ENCODE peak calls at places on chromosomes 3 and 15, in ten cellular contexts. P is hepatocyte; M is heart right ventricle; U is activated CD8-positive, alpha-beta T cell treated with anti-CD3 and anti-CD28 coated beads for 36 hours; D is heart left ventricle; F is A549; C is progenitor cell of endocrine pancreas; B is choroid plexus epithelial cell; V is nephron progenitor cell; G is AG09309. I is an unnamed sample.
A peak's percentile ranks its signal among the peaks of the same experiment; 100 is the strongest.

GRCh38 chr3:147361671-147362420 is 44.5 kb downstream of the ZIC4 start:
- DNase-seq in P (peak; percentile 23), G (no peak), U (peak; percentile 65), C (peak; percentile 37), B (peak; percentile 49), V (peak; percentile 73), F (no peak), M (peak; percentile 26), D (no peak), I (no peak)

GRCh38 chr3:56593455-56594158 is 36.6 kb downstream of the CCDC66 start:
- DNase-seq in U (peak; percentile 61), V (no peak), C (no peak), M (no peak), F (no peak), D (no peak), G (no peak), P (no peak), B (no peak), I (no peak)

GRCh38 chr15:66635006-66635405 is 67.0 kb upstream of the SMAD6 start:
- DNase-seq in C (no peak), B (no peak), M (no peak), P (no peak), V (no peak), G (no peak), F (no peak), U (no peak), D (no peak), I (no peak)

GRCh38 chr3:42035816-42036482 is 55.2 kb upstream of the TRAK1 start:
- DNase-seq in G (no peak), F (no peak), V (no peak), P (no peak), C (no peak), U (no peak), B (no peak), M (peak; percentile 50), D (peak; percentile 52), I (no peak)

GRCh38 chr3:18082551-18083272 is 340.3 kb upstream of the TBC1D5 start:
- DNase-seq in V (no peak), F (no peak), G (no peak), U (no peak), D (no peak), P (no peak), C (no peak), B (no peak), M (no peak), I (no peak)

GRCh38 chr3:146536681-146537080 is 7.7 kb downstream of the PLSCR1 start:
- DNase-seq in C (no peak), D (no peak), B (peak; percentile 56), P (no peak), V (no peak), F (no peak), M (no peak), U (no peak), G (no peak), I (no peak)

GRCh38 chr15:59369597-59369996 is 3.1 kb downstream of the MYO1E start:
- DNase-seq in F (no peak), B (no peak), G (no peak), U (no peak), V (no peak), P (no peak), C (no peak), M (no peak), D (no peak), I (no peak)

GRCh38 chr3:104878395-104878794 is 488.3 kb upstream of the ALCAM start:
- DNase-seq in P (no peak), C (no peak), D (no peak), U (no peak), B (peak; percentile 86), V (no peak), G (no peak), F (no peak), M (no peak), I (no peak)

GRCh38 chr3:5309181-5309580 is 121.7 kb downstream of the EDEM1 start:
- DNase-seq in B (peak; percentile 16), D (no peak), V (no peak), F (no peak), C (no peak), P (no peak), G (no peak), M (no peak), U (no peak), I (no peak)

GRCh38 chr3:5304188-5304587 is 116.7 kb downstream of the EDEM1 start:
- DNase-seq in B (no peak), G (no peak), U (no peak), D (no peak), V (no peak), M (no peak), F (no peak), P (no peak), C (no peak), I (no peak)

GRCh38 chr3:5302661-5303060 is 115.2 kb downstream of the EDEM1 start:
- DNase-seq in B (no peak), D (no peak), M (no peak), F (no peak), V (no peak), G (no peak), C (no peak), P (no peak), U (no peak), I (no peak)

GRCh38 chr3:5304789-5305680 is 117.5 kb downstream of the EDEM1 start:
- DNase-seq in D (no peak), P (peak; percentile 76), G (no peak), C (peak; percentile 46), F (peak; percentile 41), U (peak; percentile 54), V (peak; percentile 64), M (no peak), B (peak; percentile 67), I (peak; percentile 58)

DNA sequence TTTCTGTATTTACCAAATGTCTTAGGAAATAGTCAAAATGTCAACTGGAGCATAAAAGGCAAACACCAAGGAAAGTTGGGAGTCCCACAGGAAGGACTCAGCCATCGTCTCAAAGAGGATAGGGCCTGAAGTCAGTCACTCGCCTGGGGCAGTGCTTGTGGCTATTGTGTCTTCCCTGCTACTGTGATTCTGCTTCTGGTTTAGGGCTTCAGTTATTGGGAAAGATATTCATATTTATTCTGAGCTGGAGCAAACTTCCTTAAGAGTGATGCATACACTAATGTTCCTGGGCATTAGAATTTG is 118.1 kb downstream of the EDEM1 start:
- DNase-seq in G (no peak), D (no peak), F (no peak), U (no peak), V (no peak), P (no peak), B (no peak), C (no peak), M (no peak), I (no peak)
- TF ChIP-seq CTCF in G (no peak), D (no peak), F (peak; percentile 25), U (peak; percentile 8), V (no peak), P (no peak), B (no peak), C (no peak), M (no peak), I (no peak)

GRCh38 chr3:9476935-9477334 is 76.7 kb downstream of the LHFPL4 start:
- DNase-seq in D (no peak), V (no peak), M (no peak), U (no peak), B (no peak), P (no peak), F (no peak), C (no peak), G (no peak), I (no peak)

GRCh38 chr3:9485248-9485647 is 68.4 kb downstream of the LHFPL4 start:
- DNase-seq in M (no peak), D (no peak), C (no peak), B (no peak), V (no peak), P (no peak), F (no peak), G (no peak), U (no peak), I (no peak)

GRCh38 chr3:9474482-9474881 is 77.1 kb downstream of the SETD5 start:
- DNase-seq in C (no peak), V (no peak), M (no peak), F (no peak), U (no peak), B (no peak), P (no peak), D (no peak), G (no peak), I (no peak)

DNA sequence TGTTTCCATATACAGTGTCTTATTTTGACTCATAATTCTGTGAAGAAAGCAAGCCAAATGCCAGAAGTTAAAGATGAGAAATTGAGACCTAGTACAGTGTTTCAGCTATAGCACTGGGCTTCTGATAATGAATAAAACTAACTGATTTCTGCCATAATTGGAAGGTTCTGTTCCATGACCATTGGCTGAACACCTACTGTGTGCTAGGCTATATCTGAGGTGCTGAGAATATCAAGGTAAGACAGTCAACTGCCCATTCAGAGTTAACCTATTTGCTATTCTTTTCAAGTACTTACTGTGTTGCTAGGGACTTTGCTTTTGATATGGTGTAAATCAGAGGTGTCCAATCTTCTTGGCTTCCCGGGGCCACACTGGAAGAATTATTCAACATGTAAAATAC is 73.4 kb downstream of the LHFPL4 start:
- DNase-seq in B (no peak), F (no peak), V (no peak), D (no peak), M (no peak), P (no peak), U (no peak), G (no peak), C (no peak), I (no peak)
- TF ChIP-seq CTCF in B (no peak), F (no peak), V (no peak), D (no peak), M (no peak), P (no peak), U (no peak), G (no peak), C (no peak), I (no peak)

GRCh38 chr15:35697549-35698299 is 151.8 kb upstream of the DPH6 start:
- DNase-seq in C (no peak), V (no peak), M (no peak), B (peak; percentile 87), G (peak; percentile 45), F (peak; percentile 1), U (no peak), P (peak; percentile 34), D (no peak), I (no peak)
- TF ChIP-seq CTCF in C (peak; percentile 33), V (no peak), M (no peak), B (peak; percentile 14), G (peak; percentile 12), F (peak; percentile 18), U (no peak), P (no peak), D (peak; percentile 30), I (no peak)

GRCh38 chr15:99409560-99409959 is 156.2 kb upstream of the MEF2A start:
- DNase-seq in B (no peak), M (no peak), D (no peak), P (no peak), V (no peak), F (no peak), C (no peak), G (no peak), U (no peak), I (no peak)

GRCh38 chr15:99412082-99412481 is 153.7 kb upstream of the MEF2A start:
- DNase-seq in B (no peak), F (no peak), D (no peak), M (no peak), C (no peak), G (no peak), V (no peak), U (no peak), P (no peak), I (no peak)

GRCh38 chr15:99409097-99409473 is 156.7 kb upstream of the MEF2A start:
- DNase-seq in D (peak; percentile 71), U (peak; percentile 51), F (peak; percentile 76), V (no peak), C (no peak), P (peak; percentile 72), G (peak; percentile 23), M (peak; percentile 70), B (peak; percentile 77), I (no peak)

GRCh38 chr15:99411234-99411633 is 154.6 kb upstream of the MEF2A start:
- DNase-seq in F (no peak), C (no peak), M (no peak), P (no peak), B (no peak), G (no peak), D (no peak), U (no peak), V (no peak), I (no peak)

DNA sequence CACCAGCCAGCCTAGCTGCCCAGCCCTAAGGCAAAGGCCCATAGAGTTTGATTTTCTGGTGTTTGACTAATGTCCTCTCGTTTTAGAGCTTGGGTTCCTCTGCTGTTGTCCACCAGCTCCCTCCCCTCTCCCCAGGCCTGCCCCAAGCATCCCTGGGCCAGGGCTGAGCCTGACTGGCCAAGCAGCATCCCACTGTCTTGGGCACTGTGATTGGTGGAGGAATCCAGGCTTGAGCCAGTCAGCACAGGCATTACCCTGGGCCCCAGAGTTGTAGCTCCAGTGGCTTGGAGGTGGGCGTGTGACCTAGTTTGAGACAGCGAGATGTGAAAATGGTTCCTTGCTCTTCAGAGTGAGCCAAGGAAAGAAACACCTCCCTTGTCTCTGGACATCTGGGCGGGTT is 155.3 kb upstream of the MEF2A start:
- DNase-seq in B (no peak), C (no peak), U (no peak), M (no peak), V (no peak), P (no peak), G (no peak), D (no peak), F (no peak), I (no peak)
- TF ChIP-seq CTCF in B (no peak), C (no peak), U (no peak), M (no peak), V (no peak), P (no peak), G (no peak), D (no peak), F (no peak), I (no peak)

I was measured in mesothelial cell of epicardium.